ENCODE peak calls at places on chromosome 9, in seven cellular contexts. I is naive thymus-derived CD8-positive, alpha-beta T cell; O is heart right ventricle; H is mesendoderm; R is fibroblast of the conjunctiva; E is hypothalamus; C is putamen. N is an unnamed sample.

GRCh38 chr9:8268216-8268878 is 468.8 kb upstream of the DMAC1 start:
- DNase-seq in I (no peak), O (no peak), C (no peak), R (no peak), E (no peak), H (no peak), N (peak)

GRCh38 chr9:91359734-91360470 is 1.8 kb downstream of the AUH start:
- DNase-seq in O (no peak), H (no peak), R (no peak), I (no peak), C (no peak), E (no peak), N (no peak)

GRCh38 chr9:134218230-134218629 is 53.9 kb upstream of the RNU6ATAC start:
- DNase-seq in R (no peak), E (no peak), C (no peak), O (no peak), H (no peak), I (no peak), N (no peak)

GRCh38 chr9:18485691-18486090 is 11.7 kb downstream of the ADAMTSL1 start:
- DNase-seq in R (no peak), I (no peak), H (no peak), O (no peak), C (no peak), E (no peak), N (no peak)

GRCh38 chr9:133956520-133957076 is 35.5 kb downstream of the VAV2 start:
- DNase-seq in O (peak), H (peak), R (no peak), I (no peak), C (no peak), E (no peak), N (peak)

GRCh38 chr9:18320046-18320445 is 153.9 kb upstream of the ADAMTSL1 start:
- DNase-seq in I (no peak), H (peak), E (no peak), O (no peak), C (no peak), R (no peak), N (no peak)

GRCh38 chr9:29966247-29966646 is 2393.0 kb upstream of the C9orf72 start:
- DNase-seq in I (no peak), E (no peak), R (no peak), H (peak), C (no peak), O (no peak), N (no peak)

GRCh38 chr9:35522189-35522588 is 32.3 kb downstream of the RUSC2 start:
- DNase-seq in E (no peak), C (no peak), R (no peak), H (peak), I (no peak), O (no peak), N (no peak)

GRCh38 chr9:136769710-136770191 is 5.4 kb upstream of the LCN15 start:
- DNase-seq in O (no peak), I (peak), C (no peak), E (peak), R (no peak), H (peak), N (peak)

GRCh38 chr9:38263534-38263933 is 129.0 kb upstream of the ALDH1B1 start:
- DNase-seq in I (no peak), C (no peak), O (no peak), E (no peak), R (peak), H (peak), N (no peak)

GRCh38 chr9:135249711-135250110 is 162.2 kb downstream of the OLFM1 start:
- DNase-seq in I (no peak), C (no peak), E (no peak), R (no peak), H (no peak), O (no peak), N (no peak)

GRCh38 chr9:86690034-86690433 is 257.3 kb downstream of the GAS1 start:
- DNase-seq in C (no peak), O (no peak), E (no peak), R (no peak), I (no peak), H (no peak), N (no peak)

GRCh38 chr9:4226331-4227250 is 73.3 kb downstream of the GLIS3 start:
- DNase-seq in I (no peak), C (no peak), R (no peak), E (no peak), O (no peak), H (peak), N (no peak)

GRCh38 chr9:86943223-86943870 is 4.0 kb downstream of the GAS1 start:
- DNase-seq in O (no peak), I (no peak), H (no peak), R (peak), C (no peak), E (no peak), N (peak)

GRCh38 chr9:14924821-14925220 is 14.6 kb upstream of the FREM1 start:
- DNase-seq in O (no peak), R (peak), C (no peak), I (no peak), E (no peak), H (no peak), N (no peak)

GRCh38 chr9:21974542-21975409 is 19.4 kb downstream of the CDKN2A start:
- DNase-seq in O (no peak), E (no peak), H (peak), C (peak), R (no peak), I (no peak), N (peak)